ENCODE peak calls at places on chromosomes 12 and 14, in eight cellular contexts. C, V, Q, P, R, Z, U and H are unnamed samples.

GRCh38 chr14:52778702-52779101 is 12.7 kb downstream of the GNPNAT1 start:
- DNase-seq in U (no peak), Z (no peak), R (no peak), P (no peak), V (no peak), Q (no peak), C (no peak), H (no peak)

GRCh38 chr12:118404876-118405521 is 28.6 kb downstream of the SUDS3 start:
- DNase-seq in R (peak; percentile 19), P (peak; percentile 68), V (peak; percentile 71), Q (peak; percentile 27), U (peak; percentile 78), C (peak; percentile 52), Z (peak; percentile 48), H (peak; percentile 23)

GRCh38 chr12:109727039-109727723 is 13.6 kb downstream of the FAM222A start:
- DNase-seq in C (no peak), U (no peak), V (no peak), Q (no peak), Z (no peak), R (no peak), P (no peak), H (no peak)

GRCh38 chr14:95265106-95266094 is 54.3 kb downstream of the CLMN start:
- DNase-seq in P (peak; percentile 93), C (peak; percentile 88), V (peak; percentile 99), R (peak; percentile 97), U (no peak), Z (no peak), Q (peak; percentile 59), H (peak; percentile 86)

GRCh38 chr12:131988054-131988796 is 38.5 kb downstream of the EP400 start:
- DNase-seq in V (no peak), U (no peak), R (no peak), Z (no peak), C (no peak), P (no peak), Q (no peak), H (no peak)

GRCh38 chr14:104528496-104528895 is 51.1 kb upstream of the C14orf180 start:
- DNase-seq in V (no peak), U (no peak), P (no peak), C (no peak), Q (no peak), R (no peak), Z (no peak), H (no peak)

GRCh38 chr12:24510581-24511125 is 438.2 kb downstream of the BCAT1 start:
- DNase-seq in C (no peak), R (no peak), Z (no peak), Q (no peak), U (no peak), V (no peak), P (no peak), H (no peak)

GRCh38 chr14:67934087-67934486 is 114.5 kb downstream of the RAD51B start:
- DNase-seq in V (peak; percentile 89), P (peak; percentile 85), R (peak; percentile 28), Z (peak; percentile 26), C (peak; percentile 77), Q (peak; percentile 55), U (peak; percentile 60), H (peak; percentile 29)

GRCh38 chr12:203462-204260 is 10.3 kb downstream of the SLC6A12 start:
- DNase-seq in P (no peak), V (no peak), R (no peak), Q (no peak), Z (no peak), U (peak; percentile 75), C (no peak), H (no peak)

GRCh38 chr12:65707051-65707450 is 117.2 kb upstream of the HMGA2 start:
- DNase-seq in Q (no peak), R (no peak), Z (no peak), U (no peak), C (no peak), P (no peak), V (no peak), H (no peak)

GRCh38 chr12:126389961-126390360 is 1324.7 kb downstream of the AACS start:
- DNase-seq in U (no peak), C (no peak), V (peak; percentile 6), R (no peak), P (no peak), Q (no peak), Z (no peak), H (no peak)

GRCh38 chr14:73426877-73427276 is 31.5 kb downstream of the NUMB start:
- DNase-seq in Z (peak; percentile 8), U (no peak), P (peak; percentile 60), C (peak; percentile 8), R (no peak), Q (no peak), V (peak; percentile 69), H (no peak)

GRCh38 chr14:28785096-28785952 is 18.7 kb downstream of the FOXG1 start:
- DNase-seq in C (no peak), V (no peak), Z (no peak), R (no peak), Q (no peak), P (peak; percentile 0), U (no peak), H (no peak)

GRCh38 chr12:109098671-109099070 is 1.3 kb downstream of the UNG start:
- DNase-seq in P (no peak), R (no peak), V (no peak), U (no peak), Q (no peak), C (no peak), Z (no peak), H (no peak)

DNA sequence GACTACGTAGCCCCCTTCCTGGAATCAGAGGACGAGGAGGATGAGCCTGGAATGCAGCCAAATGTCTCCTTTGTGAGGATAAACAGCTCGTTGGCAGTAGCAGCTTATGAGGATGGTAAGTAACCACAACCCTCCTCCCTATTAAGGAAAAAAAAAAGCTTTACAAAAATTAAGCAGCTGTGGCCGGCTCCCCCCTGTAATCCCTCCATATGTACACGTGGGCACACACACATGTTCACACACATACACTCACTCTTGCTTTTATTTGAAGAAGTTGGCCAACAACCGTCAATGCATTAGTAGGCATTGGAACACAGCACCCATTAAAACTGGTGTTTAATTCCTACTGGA is 54.0 kb downstream of the FBXW8 start:
- DNase-seq in Q (no peak), P (no peak), Z (no peak), R (no peak), V (no peak), U (no peak), C (no peak), H (no peak)
- H3K4me3 ChIP-seq in Q (no peak overlapping the region), P (no peak overlapping the region), Z (no peak overlapping the region), R (no peak overlapping the region), V (no peak overlapping the region), U (no peak overlapping the region), C (no peak overlapping the region), H (no peak overlapping the region)

GRCh38 chr14:66541627-66542026 is 33.7 kb downstream of the GPHN start:
- DNase-seq in C (no peak), Z (no peak), R (no peak), Q (no peak), P (no peak), U (no peak), V (no peak), H (no peak)

GRCh38 chr14:66540038-66540437 is 32.1 kb downstream of the GPHN start:
- DNase-seq in V (no peak), P (no peak), R (no peak), Z (no peak), U (no peak), C (no peak), Q (no peak), H (no peak)

GRCh38 chr14:66543996-66544395 is 36.0 kb downstream of the GPHN start:
- DNase-seq in V (no peak), C (no peak), Z (no peak), R (no peak), U (no peak), Q (no peak), P (no peak), H (no peak)

GRCh38 chr14:66539034-66539433 is 31.1 kb downstream of the GPHN start:
- DNase-seq in P (no peak), V (no peak), C (no peak), Q (no peak), U (peak; percentile 10), Z (no peak), R (no peak), H (no peak)
- H3K4me3 ChIP-seq in P (no peak overlapping the region), V (no peak overlapping the region), C (no peak overlapping the region), Q (no peak overlapping the region), U (no peak overlapping the region), Z (no peak overlapping the region), R (no peak overlapping the region), H (no peak overlapping the region)

DNA sequence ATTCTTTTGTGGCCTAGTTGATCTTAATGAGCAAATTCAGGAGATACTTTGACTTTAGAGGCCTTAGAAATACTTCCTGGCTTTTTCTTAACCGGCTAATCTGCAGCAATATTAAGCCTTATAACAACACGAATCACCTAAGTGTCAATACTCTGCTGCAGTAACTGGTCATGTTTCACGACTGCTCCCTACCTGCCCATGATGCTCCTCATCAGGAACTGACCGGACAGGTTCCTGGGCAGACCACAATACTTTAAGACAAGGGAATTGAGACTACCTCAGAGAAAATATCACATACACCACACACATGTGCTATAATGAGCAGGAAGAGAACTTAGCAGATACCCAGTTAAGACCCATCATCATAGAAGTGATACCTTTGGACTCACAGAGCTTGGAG is 211.9 kb upstream of the BMP4 start:
- DNase-seq in C (no peak), U (no peak), Q (no peak), R (no peak), Z (no peak), V (no peak), P (no peak), H (no peak)
- H3K4me3 ChIP-seq in C (no peak overlapping the region), U (no peak overlapping the region), Q (no peak overlapping the region), R (no peak overlapping the region), Z (no peak overlapping the region), V (no peak overlapping the region), P (no peak overlapping the region), H (no peak overlapping the region)

DNA sequence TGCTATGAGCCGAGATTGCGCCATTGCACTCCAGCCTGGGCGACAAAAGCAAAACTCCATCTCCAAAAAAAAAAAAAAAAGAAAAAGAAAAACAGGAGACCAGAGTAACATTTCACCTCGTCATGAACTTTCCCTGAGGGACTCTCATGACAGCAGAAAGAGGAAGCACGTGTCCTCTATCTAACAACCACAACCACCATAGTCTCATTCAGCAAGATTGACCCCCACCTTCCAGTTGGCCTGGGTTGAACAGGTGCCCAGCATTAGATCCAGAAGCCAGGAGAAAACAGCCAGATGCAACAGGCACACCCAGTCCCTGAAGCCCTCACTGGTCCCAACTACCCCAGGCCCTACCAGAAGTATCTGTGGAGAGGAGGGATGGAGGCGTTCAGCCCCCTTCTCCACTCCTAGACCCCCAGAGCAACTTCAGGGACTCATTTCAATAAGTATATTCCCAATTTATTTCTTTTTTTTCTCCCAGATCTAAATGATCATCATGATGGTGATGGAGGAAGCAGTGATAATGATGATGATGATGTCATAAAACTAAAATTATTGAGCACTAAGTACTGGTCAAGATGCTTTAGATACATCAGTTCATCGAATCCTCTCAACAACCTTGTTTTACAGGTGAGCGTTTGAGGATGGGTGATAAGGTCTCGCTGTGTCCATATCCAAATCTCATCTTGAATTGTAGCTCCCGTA is 235.0 kb downstream of the EFCAB11 start:
- DNase-seq in Z (no peak), R (no peak), V (no peak), U (no peak), Q (no peak), P (no peak), C (no peak), H (no peak)
- H3K4me3 ChIP-seq in Z (no peak overlapping the region), R (no peak overlapping the region), V (no peak overlapping the region), U (no peak overlapping the region), Q (no peak overlapping the region), P (no peak overlapping the region), C (no peak overlapping the region), H (no peak overlapping the region)

DNA sequence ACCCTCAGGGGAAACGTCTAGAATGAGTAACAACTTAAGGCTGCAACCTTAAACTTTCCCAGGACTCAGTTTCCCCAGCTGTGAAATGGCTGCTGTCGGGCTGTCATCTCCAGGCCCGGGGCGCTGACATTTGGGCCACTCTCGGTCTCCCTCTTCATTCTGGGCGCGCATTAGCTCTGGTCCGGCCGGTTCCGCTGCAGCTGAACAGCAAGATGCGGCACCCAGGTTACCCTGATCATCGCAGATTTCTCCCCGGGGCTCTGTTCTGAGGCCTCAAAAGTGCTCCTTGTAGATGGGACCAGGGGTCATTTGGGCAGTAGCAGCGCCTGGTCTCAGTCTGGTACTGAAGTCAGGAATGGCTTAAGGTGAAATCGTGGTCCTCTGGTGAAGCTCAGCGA is 890 bp upstream of the BCL7A start:
- DNase-seq in C (no peak), Q (no peak), V (no peak), R (no peak), P (no peak), Z (no peak), U (no peak), H (no peak)
- H3K4me3 ChIP-seq in C (peak overlapping the region; percentile 51), Q (peak overlapping the region; percentile 62), V (peak overlapping the region; percentile 35), R (peak overlapping the region; percentile 72), P (peak overlapping the region; percentile 66), Z (peak overlapping the region; percentile 70), U (peak overlapping the region; percentile 53), H (peak overlapping the region; percentile 60)